ENCODE peak calls at places on chromosomes 4 and X, in eight cellular contexts. I is AG10803, Z is SW480, P is aorta, B is GM10248, X is HEK293T, U is ureter, K is HTR-8/SVneo. H is an unnamed sample.

GRCh38 chrX:23959781-23960180 is 52.0 kb downstream of the CXorf58 start:
- DNase-seq in I (no peak), Z (no peak), P (no peak), B (no peak), X (no peak), U (no peak), K (no peak), H (peak)

GRCh38 chrX:39756086-39756883 is 341.5 kb downstream of the BCOR start:
- DNase-seq in I (peak), Z (no peak), P (no peak), B (no peak), X (no peak), U (no peak), K (no peak), H (no peak)

GRCh38 chr4:87166296-87166854 is 54.0 kb downstream of the KLHL8 start:
- DNase-seq in I (no peak), Z (no peak), P (no peak), B (no peak), X (no peak), U (no peak), K (no peak), H (no peak)

GRCh38 chr4:71711044-71711984 is 72.6 kb downstream of the GC start:
- DNase-seq in I (no peak), Z (no peak), P (no peak), B (no peak), X (no peak), U (no peak), K (no peak), H (no peak)

GRCh38 chr4:76658231-76659102 is 223.4 kb downstream of the SHROOM3 start:
- DNase-seq in I (peak), Z (no peak), P (no peak), B (no peak), X (no peak), U (no peak), K (peak), H (no peak)

GRCh38 chr4:83629945-83630684 is 94.2 kb downstream of the GPAT3 start:
- DNase-seq in I (peak), Z (peak), P (no peak), B (no peak), X (no peak), U (peak), K (no peak), H (no peak)

GRCh38 chr4:183252959-183253358 is 67.1 kb downstream of the CLDN22 start:
- DNase-seq in I (no peak), Z (no peak), P (no peak), B (no peak), X (no peak), U (no peak), K (no peak), H (no peak)

GRCh38 chr4:183729069-183729406 is 69.9 kb downstream of the TRAPPC11 start:
- DNase-seq in I (no peak), Z (no peak), P (no peak), B (no peak), X (no peak), U (no peak), K (no peak), H (no peak)

H was measured in GM23338.